ENCODE peak calls at places on chromosomes 1 and 21, in seven cellular contexts. T is GM12892, B is posterior cingulate gyrus, W is hypothalamus, G is mucosa of descending colon, X is ovary, R is mammary epithelial cell. F is an unnamed sample.

GRCh38 chr21:46011267-46011967 is 29.8 kb downstream of the COL6A1 start:
- DNase-seq in R (no peak), W (no peak), G (no peak), B (no peak), X (peak; percentile 36), T (no peak), F (no peak)

GRCh38 chr1:180841460-180841859 is 71.2 kb upstream of the KIAA1614 start:
- DNase-seq in T (no peak), B (no peak), R (no peak), G (no peak), X (no peak), W (no peak), F (no peak)

GRCh38 chr21:36135391-36136094 is 664 bp downstream of the CBR3 start:
- DNase-seq in X (peak; percentile 76), W (peak; percentile 48), R (peak; percentile 86), T (peak; percentile 60), B (peak; percentile 73), G (peak; percentile 78), F (peak; percentile 66)

GRCh38 chr1:117605164-117605810 is 561 bp upstream of the TENT5C start:
- DNase-seq in R (no peak), W (no peak), X (no peak), B (peak; percentile 27), T (peak; percentile 37), G (peak; percentile 76), F (no peak)

GRCh38 chr1:234699795-234700665 is 90.1 kb upstream of the IRF2BP2 start:
- DNase-seq in W (no peak), G (no peak), X (no peak), T (peak; percentile 32), R (peak; percentile 82), B (no peak), F (no peak)

GRCh38 chr1:74356493-74356892 is 121.3 kb downstream of the TNNI3K start:
- DNase-seq in B (no peak), R (no peak), T (no peak), X (no peak), W (no peak), G (no peak), F (no peak)

GRCh38 chr1:156444407-156445001 is 56.1 kb downstream of the MEF2D start:
- DNase-seq in R (no peak), T (no peak), X (no peak), W (no peak), B (no peak), G (no peak), F (no peak)

GRCh38 chr1:81498370-81499184 is 302.2 kb upstream of the ADGRL2 start:
- DNase-seq in W (no peak), X (no peak), T (no peak), R (no peak), B (no peak), G (no peak), F (no peak)

GRCh38 chr1:96538001-96538649 is 183.5 kb upstream of the PTBP2 start:
- DNase-seq in W (no peak), R (peak; percentile 11), B (peak; percentile 30), X (no peak), G (no peak), T (no peak), F (no peak)

GRCh38 chr1:95407864-95408291 is 173.9 kb downstream of the RWDD3 start:
- DNase-seq in G (no peak), X (no peak), R (no peak), W (no peak), T (no peak), B (peak; percentile 14), F (no peak)

GRCh38 chr1:38046884-38047602 is 450 bp upstream of the POU3F1 start:
- DNase-seq in R (peak; percentile 90), W (peak; percentile 74), B (peak; percentile 95), T (peak; percentile 88), G (peak; percentile 85), X (peak; percentile 91), F (peak; percentile 96)

GRCh38 chr1:223645903-223646302 is 19.6 kb downstream of the CAPN8 start:
- DNase-seq in G (peak; percentile 46), R (no peak), T (no peak), X (no peak), W (no peak), B (no peak), F (no peak)

GRCh38 chr1:230915079-230915478 is 46.8 kb upstream of the C1orf198 start:
- DNase-seq in W (no peak), X (no peak), B (no peak), T (no peak), G (no peak), R (peak; percentile 46), F (no peak)